ENCODE peak calls at places on chromosomes 3 and 15, in six cellular contexts. F is T-helper 1 cell; S is GM20000; H is stimulated activated CD8-positive, alpha-beta memory T cell treated with anti-CD3 and anti-CD28 coated beads, Interleukin-15, amount 100 ng/mL, for 24 hours; K is astrocyte of the cerebellum; J is right cardiac atrium. B is an unnamed sample.

GRCh38 chr15:43899928-43900327 is 73.1 kb downstream of the WDR76 start:
- DNase-seq in F (no peak), S (no peak), H (no peak), K (no peak), J (no peak), B (no peak)

GRCh38 chr15:95565702-95566101 is 764.8 kb upstream of the NR2F2 start:
- DNase-seq in F (no peak), S (no peak), H (no peak), K (no peak), J (no peak), B (no peak)

GRCh38 chr3:123618076-123618703 is 33.3 kb upstream of the HACD2 start:
- DNase-seq in F (no peak), S (no peak), H (no peak), K (no peak), J (no peak), B (no peak)

GRCh38 chr15:91384189-91384720 is 284.2 kb downstream of the SV2B start:
- DNase-seq in F (no peak), S (no peak), H (no peak), K (no peak), J (no peak), B (no peak)

GRCh38 chr15:59688383-59688887 is 685 bp downstream of the BNIP2 start:
- DNase-seq in F (peak), S (no peak), H (no peak), K (peak), J (no peak), B (no peak)

GRCh38 chr3:155019576-155019975 is 60.5 kb upstream of the MME start:
- DNase-seq in F (no peak), S (no peak), H (no peak), K (no peak), J (no peak), B (no peak)

GRCh38 chr3:149605902-149606301 is 51.9 kb downstream of the WWTR1 start:
- DNase-seq in F (no peak), S (no peak), H (no peak), K (no peak), J (no peak), B (no peak)

GRCh38 chr3:189914799-189915198 is 205.9 kb downstream of the P3H2 start:
- DNase-seq in F (no peak), S (no peak), H (no peak), K (peak), J (no peak), B (no peak)

GRCh38 chr3:158570999-158571702 is at the start of gene MLF1:
- DNase-seq in F (peak), S (peak), H (peak), K (peak), J (peak), B (peak)